ENCODE peak calls at places on chromosomes 12 and 14, in nine cellular contexts. W, F, Q, K, U, S, V, Y and H are unnamed samples.

GRCh38 chr14:105889666-105890473 is 363.5 kb downstream of the TMEM121 start:
- DNase-seq in W (no peak), F (peak), Q (no peak), K (peak), U (no peak), S (peak), V (peak), Y (peak), H (no peak)

GRCh38 chr12:123714302-123714627 is 2.1 kb downstream of the ATP6V0A2 start:
- DNase-seq in W (no peak), F (no peak), Q (no peak), K (no peak), U (no peak), S (peak), V (no peak), Y (no peak), H (no peak)

GRCh38 chr12:31752450-31752849 is 23.6 kb upstream of the AMN1 start:
- DNase-seq in W (no peak), F (no peak), Q (no peak), K (no peak), U (no peak), S (no peak), V (no peak), Y (no peak), H (no peak)

GRCh38 chr14:75123991-75124390 is 2.9 kb downstream of the NEK9 start:
- DNase-seq in W (no peak), F (peak), Q (no peak), K (no peak), U (no peak), S (peak), V (no peak), Y (no peak), H (no peak)

GRCh38 chr12:26789731-26790644 is 43.0 kb downstream of the ITPR2 start:
- DNase-seq in W (no peak), F (peak), Q (no peak), K (no peak), U (no peak), S (no peak), V (no peak), Y (no peak), H (no peak)

GRCh38 chr12:78885466-78885865 is 20.9 kb downstream of the SYT1 start:
- DNase-seq in W (no peak), F (no peak), Q (no peak), K (no peak), U (no peak), S (no peak), V (no peak), Y (no peak), H (no peak)

GRCh38 chr14:22180045-22180444 is 409.0 kb downstream of the DAD1 start:
- DNase-seq in W (no peak), F (no peak), Q (no peak), K (no peak), U (no peak), S (no peak), V (no peak), Y (no peak), H (no peak)

GRCh38 chr12:85804663-85805062 is 31.5 kb downstream of the RASSF9 start:
- DNase-seq in W (no peak), F (no peak), Q (no peak), K (no peak), U (no peak), S (no peak), V (no peak), Y (no peak), H (no peak)

GRCh38 chr14:104169765-104170113 is 31.4 kb downstream of the KIF26A start:
- DNase-seq in W (no peak), F (no peak), Q (no peak), K (no peak), U (no peak), S (no peak), V (no peak), Y (no peak), H (no peak)

GRCh38 chr12:49868952-49869815 is 26.3 kb upstream of the BCDIN3D start:
- DNase-seq in W (peak), F (peak), Q (no peak), K (peak), U (no peak), S (peak), V (peak), Y (no peak), H (peak)

GRCh38 chr14:101009531-101009930 is 106.0 kb upstream of the RTL1 start:
- DNase-seq in W (no peak), F (no peak), Q (no peak), K (peak), U (no peak), S (no peak), V (no peak), Y (peak), H (no peak)

GRCh38 chr14:69152944-69153847 is at the start of gene DCAF5:
- DNase-seq in W (peak), F (peak), Q (peak), K (peak), U (peak), S (peak), V (peak), Y (peak), H (peak)
- TF ChIP-seq POLR2A in W (no peak), F (peak), Q (peak), K (no peak), U (peak), S (peak), V (peak), Y (peak), H (no peak)

GRCh38 chr12:130952106-130952505 is 1.6 kb upstream of the ADGRD1 start:
- DNase-seq in W (no peak), F (no peak), Q (no peak), K (no peak), U (no peak), S (no peak), V (no peak), Y (no peak), H (no peak)
- TF ChIP-seq EP300 in W (no peak), F (no peak), Q (no peak), K (no peak), U (no peak), S (no peak), V (no peak), Y (no peak), H (no peak)

GRCh38 chr14:95433094-95433478 is 83.4 kb downstream of the SYNE3 start:
- DNase-seq in W (no peak), F (no peak), Q (no peak), K (no peak), U (no peak), S (no peak), V (no peak), Y (no peak), H (no peak)

GRCh38 chr14:95431199-95432145 is 85.0 kb downstream of the SYNE3 start:
- DNase-seq in W (no peak), F (no peak), Q (no peak), K (no peak), U (no peak), S (peak), V (no peak), Y (peak), H (no peak)

GRCh38 chr14:95434161-95434560 is 82.3 kb downstream of the SYNE3 start:
- DNase-seq in W (no peak), F (no peak), Q (no peak), K (no peak), U (no peak), S (no peak), V (no peak), Y (no peak), H (no peak)

GRCh38 chr14:95428557-95428956 is 87.9 kb downstream of the SYNE3 start:
- DNase-seq in W (no peak), F (no peak), Q (no peak), K (no peak), U (no peak), S (no peak), V (no peak), Y (no peak), H (no peak)

GRCh38 chr14:95432152-95433093 is 84.0 kb downstream of the SYNE3 start:
- DNase-seq in W (peak), F (peak), Q (no peak), K (peak), U (no peak), S (peak), V (peak), Y (peak), H (peak)
- TF ChIP-seq POLR2AphosphoS5 in W (no peak), F (peak), Q (no peak), K (peak), U (no peak), S (no peak), V (no peak), Y (no peak), H (no peak)

DNA sequence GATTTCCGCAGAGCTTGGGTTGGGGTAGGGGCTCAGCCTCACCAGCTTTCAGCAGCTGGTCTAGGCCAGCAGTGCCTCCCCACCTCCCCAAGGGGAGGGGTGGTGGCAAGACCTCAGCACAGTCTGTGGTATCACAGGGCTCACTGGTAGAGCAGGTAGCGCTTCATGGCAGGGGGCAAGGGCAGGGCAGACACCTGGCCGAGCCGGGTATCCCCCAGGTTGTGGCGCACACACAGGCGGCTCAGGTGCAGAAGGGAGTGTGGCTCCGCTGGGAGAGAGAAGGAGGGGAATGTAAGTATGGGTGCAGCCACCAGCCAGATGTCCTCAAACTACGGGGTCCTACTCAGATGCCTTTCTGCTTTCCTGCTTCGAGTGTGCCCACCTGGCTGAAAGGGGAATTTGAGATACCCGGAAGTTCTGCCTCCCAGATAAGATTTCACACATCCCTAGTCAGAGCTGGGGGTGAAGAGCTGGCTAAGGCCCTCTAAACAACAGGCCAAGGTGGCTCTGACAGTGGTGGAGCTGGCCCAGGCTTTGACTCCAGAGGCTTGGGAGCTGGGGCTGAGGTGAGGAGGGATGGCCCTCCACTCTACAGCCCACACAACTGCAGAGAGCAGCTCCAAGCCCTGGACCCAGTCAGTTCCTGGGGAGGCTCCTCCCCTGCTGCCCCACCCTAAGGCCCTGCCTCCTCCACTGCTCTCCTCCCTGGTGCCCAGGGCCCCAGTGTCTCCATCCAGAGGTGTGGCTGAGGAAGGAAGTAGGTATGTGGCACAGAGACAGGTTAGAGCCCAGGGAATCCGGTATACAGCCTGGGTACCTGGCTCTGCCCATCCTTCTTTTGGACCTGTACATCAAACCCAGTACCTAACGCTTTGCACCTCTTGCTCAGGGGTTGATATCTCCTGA is 1.8 kb downstream of the SPSB2 start:
- DNase-seq in W (no peak), F (peak), Q (no peak), K (no peak), U (no peak), S (peak), V (no peak), Y (no peak), H (peak)
- TF ChIP-seq POLR2A in W (peak), F (peak), Q (peak), K (no peak), U (peak), S (peak), V (peak), Y (no peak), H (no peak)

DNA sequence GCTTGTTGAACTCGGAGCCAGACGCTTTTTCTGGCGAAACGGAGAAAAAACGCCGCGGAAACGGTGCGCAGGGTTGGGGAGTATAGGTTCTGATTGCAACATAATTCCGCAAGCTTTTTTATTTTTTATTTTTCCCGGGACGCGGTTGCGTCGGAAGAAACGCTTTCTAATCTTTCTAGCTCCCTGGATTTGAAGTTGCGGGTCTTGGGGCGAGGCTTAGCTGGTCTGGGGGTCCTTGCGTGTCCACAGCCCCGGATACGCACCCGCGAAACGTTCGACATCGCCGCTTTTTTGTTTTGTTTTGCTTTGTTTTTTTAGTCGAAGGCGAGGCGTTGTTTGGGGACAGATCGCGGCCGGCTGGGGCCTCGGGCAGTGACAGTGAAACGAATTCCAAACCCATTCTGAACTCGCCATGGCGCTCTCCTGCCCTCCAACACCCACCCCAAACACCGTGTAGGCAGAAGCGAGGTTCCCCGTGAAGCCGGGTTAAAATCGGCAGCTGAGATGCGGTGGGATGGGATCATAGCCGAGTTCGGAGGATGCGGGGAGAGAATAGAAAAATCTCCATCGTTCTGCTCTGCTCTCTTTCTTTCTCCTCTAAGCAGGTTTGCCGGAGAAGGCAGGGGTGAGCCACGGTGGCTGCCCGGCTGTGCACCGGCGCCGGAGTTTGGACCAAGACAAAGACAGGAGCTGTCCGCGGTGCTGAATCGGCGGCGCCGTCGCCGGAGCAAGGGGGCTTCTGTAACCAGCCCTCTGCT is 8.1 kb upstream of the LHX5 start:
- DNase-seq in W (peak), F (no peak), Q (no peak), K (no peak), U (no peak), S (peak), V (peak), Y (no peak), H (no peak)
- TF ChIP-seq EP300 in W (no peak), F (no peak), Q (peak), K (no peak), U (no peak), S (no peak), V (no peak), Y (no peak), H (no peak)

DNA sequence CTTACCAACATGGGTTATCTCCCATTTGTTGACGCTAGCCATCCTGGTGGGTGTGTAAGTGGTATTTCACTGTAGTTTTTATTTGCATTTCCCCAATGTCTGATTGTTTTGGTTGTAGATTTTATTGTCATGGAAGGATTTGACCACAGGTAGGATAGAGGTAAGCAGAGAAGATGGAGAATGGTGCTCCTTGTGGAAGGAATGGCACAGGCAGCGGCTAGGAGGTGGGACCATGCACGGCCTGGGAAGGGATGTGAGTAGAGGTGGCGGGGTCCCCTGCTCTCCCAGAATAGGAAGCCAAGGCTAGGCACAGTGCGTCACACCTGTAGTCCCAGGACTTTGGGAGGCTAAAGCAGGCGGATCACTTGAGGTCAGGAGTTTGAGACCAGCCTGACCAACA is 41.4 kb downstream of the PHETA1 start:
- DNase-seq in W (peak), F (no peak), Q (no peak), K (no peak), U (no peak), S (no peak), V (no peak), Y (no peak), H (no peak)
- TF ChIP-seq POLR2AphosphoS5 in W (no peak), F (no peak), Q (no peak), K (no peak), U (no peak), S (no peak), V (no peak), Y (no peak), H (no peak)

GRCh38 chr14:49641697-49642129 is 6.7 kb upstream of the DNAAF2 start:
- DNase-seq in W (peak), F (peak), Q (no peak), K (no peak), U (no peak), S (no peak), V (no peak), Y (no peak), H (peak)
- TF ChIP-seq POLR2A in W (no peak), F (peak), Q (peak), K (no peak), U (no peak), S (no peak), V (no peak), Y (no peak), H (no peak)